ENCODE peak calls at places on chromosomes 2 and 18, in ten cellular contexts. H is BJ, K is fibroblast of lung, R is endothelial cell, F is tibial artery, M is left lung, B is neural crest cell, O is HFF-Myc, G is hepatocyte, E is prostate gland. I is an unnamed sample.

GRCh38 chr18:8765692-8766463 is 60.5 kb downstream of the MTCL1 start:
- DNase-seq in H (no peak), K (no peak), R (no peak), F (no peak), M (peak; percentile 27), B (no peak), O (no peak), G (peak; percentile 31), E (no peak), I (no peak)

GRCh38 chr18:56146565-56146964 is 491.8 kb downstream of the TXNL1 start:
- DNase-seq in H (no peak), K (no peak), R (no peak), F (no peak), M (no peak), B (no peak), O (no peak), G (no peak), E (no peak), I (no peak)

GRCh38 chr18:55024568-55024967 is 65.3 kb upstream of the CCDC68 start:
- DNase-seq in H (no peak), K (no peak), R (no peak), F (no peak), M (no peak), B (no peak), O (no peak), G (no peak), E (no peak), I (no peak)

GRCh38 chr2:100822587-100823248 is 2.8 kb downstream of the NPAS2 start:
- DNase-seq in H (no peak), K (peak; percentile 75), R (no peak), F (no peak), M (no peak), B (no peak), O (no peak), G (no peak), E (no peak), I (no peak)

GRCh38 chr2:63737085-63737701 is 104.5 kb upstream of the UGP2 start:
- DNase-seq in H (no peak), K (no peak), R (no peak), F (no peak), M (no peak), B (no peak), O (no peak), G (no peak), E (no peak), I (no peak)

GRCh38 chr2:38074775-38075435 is 1.0 kb downstream of the CYP1B1 start:
- DNase-seq in H (no peak), K (peak; percentile 47), R (peak; percentile 48), F (no peak), M (peak; percentile 88), B (peak; percentile 12), O (no peak), G (peak; percentile 60), E (no peak), I (no peak)

GRCh38 chr2:215528555-215528954 is 92.7 kb upstream of the FN1 start:
- DNase-seq in H (peak; percentile 89), K (peak; percentile 91), R (no peak), F (no peak), M (no peak), B (no peak), O (peak; percentile 90), G (peak; percentile 10), E (no peak), I (no peak)

GRCh38 chr2:14297340-14297739 is 335.2 kb upstream of the LRATD1 start:
- DNase-seq in H (no peak), K (no peak), R (no peak), F (no peak), M (no peak), B (no peak), O (no peak), G (no peak), E (peak; percentile 33), I (no peak)

GRCh38 chr2:226985227-226985946 is 149.5 kb downstream of the RHBDD1 start:
- DNase-seq in H (peak; percentile 38), K (peak; percentile 92), R (peak; percentile 39), F (no peak), M (no peak), B (peak; percentile 41), O (peak; percentile 69), G (peak; percentile 81), E (peak; percentile 61), I (peak; percentile 43)

GRCh38 chr2:190659553-190659952 is 10.7 kb downstream of the NAB1 start:
- DNase-seq in H (no peak), K (no peak), R (no peak), F (no peak), M (no peak), B (no peak), O (no peak), G (no peak), E (no peak), I (no peak)

GRCh38 chr18:58541789-58542425 is 87.0 kb downstream of the ALPK2 start:
- DNase-seq in H (peak; percentile 94), K (peak; percentile 95), R (no peak), F (no peak), M (no peak), B (no peak), O (peak; percentile 81), G (peak; percentile 83), E (no peak), I (no peak)

GRCh38 chr2:42713920-42714319 is 50.0 kb downstream of the OXER1 start:
- DNase-seq in H (no peak), K (no peak), R (no peak), F (no peak), M (no peak), B (no peak), O (no peak), G (no peak), E (no peak), I (no peak)

GRCh38 chr18:61736168-61736567 is 156.6 kb downstream of the RNF152 start:
- DNase-seq in H (no peak), K (no peak), R (no peak), F (no peak), M (no peak), B (no peak), O (no peak), G (no peak), E (no peak), I (no peak)

GRCh38 chr2:39234754-39235153 is 9.0 kb downstream of the CDKL4 start:
- DNase-seq in H (no peak), K (peak; percentile 22), R (no peak), F (no peak), M (no peak), B (no peak), O (no peak), G (peak; percentile 29), E (no peak), I (no peak)

GRCh38 chr2:241535871-241536639 is 22.5 kb upstream of the BOK start:
- DNase-seq in H (no peak), K (no peak), R (no peak), F (no peak), M (no peak), B (no peak), O (no peak), G (no peak), E (no peak), I (no peak)

GRCh38 chr18:63046375-63046774 is 273.2 kb downstream of the BCL2 start:
- DNase-seq in H (no peak), K (no peak), R (no peak), F (no peak), M (no peak), B (no peak), O (no peak), G (no peak), E (no peak), I (no peak)

DNA sequence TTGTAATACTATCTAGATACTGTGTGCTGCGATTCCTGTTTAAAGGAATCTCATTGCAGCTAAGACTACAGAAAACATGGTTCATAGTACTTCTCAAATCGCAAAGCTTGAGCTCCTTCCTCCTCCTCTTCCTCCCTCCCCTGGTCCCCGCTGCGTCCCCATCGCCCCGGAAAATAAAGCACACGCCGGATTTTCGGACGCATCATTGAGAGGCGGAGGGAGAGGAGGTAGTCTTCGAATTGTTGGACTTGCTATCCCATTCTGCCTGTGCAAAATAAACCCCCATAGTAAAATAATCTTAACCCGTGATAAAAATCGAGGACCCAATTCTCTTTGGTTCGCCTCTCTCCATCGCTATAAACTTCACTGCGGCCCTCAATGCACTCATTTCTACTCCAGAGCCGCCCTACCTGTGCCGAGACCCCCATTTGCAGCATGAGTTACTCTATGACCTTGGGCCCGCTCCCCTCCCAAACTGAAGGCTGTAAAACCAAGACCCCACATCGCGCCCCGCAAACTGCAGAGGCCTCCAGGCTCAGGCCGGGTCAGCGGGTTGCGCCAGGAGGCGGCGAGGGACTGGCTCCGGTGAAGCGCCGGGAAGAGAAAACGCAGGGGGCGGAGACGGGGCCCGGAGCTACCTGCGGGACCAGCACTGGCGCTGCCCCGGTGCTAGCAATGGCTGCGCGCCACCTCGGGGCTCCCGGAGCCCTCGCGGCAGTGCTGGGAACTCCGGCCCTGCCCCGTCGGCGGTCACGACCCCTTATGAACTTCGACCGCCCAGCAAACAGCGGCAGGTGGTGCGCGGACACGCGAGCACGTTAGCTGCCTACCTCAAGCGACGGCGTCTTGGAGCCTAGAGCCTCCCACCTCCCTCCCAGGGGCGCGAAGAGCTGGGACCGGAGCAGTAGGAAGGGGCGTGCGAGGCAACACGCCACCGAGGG is 649 bp downstream of the ESCO1 start:
- DNase-seq in H (no peak), K (no peak), R (peak; percentile 65), F (peak; percentile 75), M (peak; percentile 92), B (no peak), O (peak; percentile 2), G (peak; percentile 84), E (peak; percentile 41), I (no peak)
- TF ChIP-seq CTCF in H (peak; percentile 19), K (no peak), R (no peak), F (peak; percentile 9), M (no peak), B (no peak), O (no peak), G (no peak), E (peak; percentile 18), I (no peak)

GRCh38 chr2:198471291-198471690 is 666.9 kb downstream of the PLCL1 start:
- DNase-seq in H (no peak), K (no peak), R (no peak), F (no peak), M (no peak), B (no peak), O (no peak), G (no peak), E (no peak), I (no peak)
- TF ChIP-seq CTCF in H (peak; percentile 26), K (no peak), R (peak; percentile 27), F (no peak), M (no peak), B (peak; percentile 45), O (peak; percentile 14), G (no peak), E (no peak), I (peak; percentile 22)

GRCh38 chr2:28377201-28377816 is 15.3 kb upstream of the FOSL2 start:
- DNase-seq in H (no peak), K (no peak), R (no peak), F (no peak), M (no peak), B (no peak), O (no peak), G (no peak), E (peak; percentile 58), I (no peak)
- TF ChIP-seq CTCF in H (no peak), K (no peak), R (no peak), F (no peak), M (no peak), B (no peak), O (no peak), G (no peak), E (no peak), I (no peak)

DNA sequence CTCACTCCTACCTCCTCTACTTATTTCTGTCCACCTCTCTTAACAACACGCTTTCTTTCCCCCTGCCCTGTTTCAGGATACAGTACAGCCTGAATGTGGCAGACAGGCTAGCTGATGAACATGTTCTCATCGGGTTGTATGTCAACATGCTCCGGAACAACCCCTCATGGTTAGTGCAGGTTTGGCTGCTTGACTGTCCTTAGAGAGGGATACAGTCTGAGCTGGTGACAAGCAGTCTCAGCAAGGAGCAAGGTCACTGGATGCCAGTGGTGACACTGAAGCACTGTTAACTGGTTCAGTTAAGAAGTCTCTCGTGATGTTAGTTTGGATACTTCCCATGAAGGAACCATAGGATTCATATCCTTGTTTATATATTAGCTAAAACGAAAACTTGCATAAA is 128.6 kb downstream of the DTNA start:
- DNase-seq in H (no peak), K (no peak), R (no peak), F (no peak), M (no peak), B (no peak), O (no peak), G (no peak), E (no peak), I (no peak)
- TF ChIP-seq CTCF in H (no peak), K (no peak), R (no peak), F (no peak), M (no peak), B (no peak), O (no peak), G (no peak), E (no peak), I (no peak)